ENCODE peak calls at places on chromosomes 4 and X, in five cellular contexts. S is esophagus squamous epithelium, W is HepG2, E is HFF-Myc, O is mammary epithelial cell. H is an unnamed sample.

GRCh38 chr4:106585920-106586349 is 217.4 kb upstream of the GIMD1 start:
- DNase-seq in O (peak), E (no peak), S (no peak), W (no peak), H (no peak)

GRCh38 chrX:97700547-97700946 is 816.8 kb downstream of the RPA4 start:
- DNase-seq in O (no peak), S (no peak), E (no peak), W (no peak), H (no peak)

GRCh38 chrX:46366597-46367207 is 178.5 kb downstream of the ZNF674 start:
- DNase-seq in O (no peak), S (no peak), E (no peak), W (no peak), H (no peak)

GRCh38 chr4:40327340-40327739 is 7.8 kb upstream of the CHRNA9 start:
- DNase-seq in W (no peak), O (no peak), E (no peak), S (no peak), H (no peak)

GRCh38 chr4:151809716-151810115 is 48.9 kb upstream of the GATB start:
- DNase-seq in O (no peak), E (no peak), W (no peak), S (no peak), H (no peak)

GRCh38 chr4:164169591-164169990 is 584.3 kb upstream of the SMIM31 start:
- DNase-seq in S (no peak), O (peak), W (no peak), E (no peak), H (no peak)

GRCh38 chrX:53312946-53313745 is 31.8 kb upstream of the IQSEC2 start:
- DNase-seq in O (peak), E (no peak), W (peak), S (no peak), H (peak)

GRCh38 chrX:44585866-44586265 is 43.2 kb upstream of the FUNDC1 start:
- DNase-seq in W (no peak), E (no peak), O (no peak), S (no peak), H (no peak)

GRCh38 chr4:153409412-153409811 is 56.7 kb upstream of the TMEM131L start:
- DNase-seq in E (no peak), O (peak), W (no peak), S (no peak), H (no peak)

GRCh38 chr4:16626945-16627344 is 271.5 kb downstream of the LDB2 start:
- DNase-seq in W (no peak), E (peak), O (peak), S (no peak), H (no peak)

GRCh38 chr4:175106301-175106700 is 188.1 kb downstream of the ADAM29 start:
- DNase-seq in S (no peak), E (no peak), O (no peak), W (no peak), H (no peak)

GRCh38 chr4:175109933-175110332 is 191.8 kb downstream of the ADAM29 start:
- DNase-seq in O (no peak), W (no peak), S (no peak), E (no peak), H (no peak)
- TF ChIP-seq CTCF in O (no peak), W (no peak), S (no peak), E (no peak), H (peak)

GRCh38 chrX:3550160-3550765 is 163.2 kb downstream of the PRKX start:
- DNase-seq in E (no peak), W (no peak), O (peak), S (no peak), H (no peak)

GRCh38 chrX:3550871-3551270 is 162.6 kb downstream of the PRKX start:
- DNase-seq in S (no peak), O (no peak), W (no peak), E (no peak), H (no peak)

GRCh38 chrX:3549442-3549875 is 164.0 kb downstream of the PRKX start:
- DNase-seq in S (no peak), W (no peak), O (peak), E (no peak), H (no peak)

GRCh38 chrX:3545901-3546300 is 167.5 kb downstream of the PRKX start:
- DNase-seq in E (no peak), S (no peak), O (peak), W (no peak), H (no peak)

GRCh38 chrX:3548743-3549441 is 164.6 kb downstream of the PRKX start:
- DNase-seq in W (peak), E (no peak), S (no peak), O (peak), H (no peak)
- TF ChIP-seq CTCF in W (peak), E (no peak), S (peak), O (peak), H (no peak)

GRCh38 chrX:149510386-149510785 is 5.3 kb upstream of the IDS start:
- DNase-seq in O (no peak), E (no peak), S (no peak), W (no peak), H (no peak)
- TF ChIP-seq CTCF in O (peak), E (no peak), S (no peak), W (no peak), H (no peak)

GRCh38 chrX:103211012-103211715 is 3.7 kb upstream of the BEX4 start:
- DNase-seq in E (no peak), O (peak), S (no peak), W (peak), H (peak)
- TF ChIP-seq CTCF in E (peak), O (peak), S (peak), W (peak), H (peak)

GRCh38 chr4:166341992-166342391 is 469.0 kb downstream of the TLL1 start:
- DNase-seq in E (no peak), O (no peak), W (no peak), S (no peak), H (no peak)
- TF ChIP-seq CTCF in E (no peak), O (no peak), W (no peak), S (no peak), H (no peak)

DNA sequence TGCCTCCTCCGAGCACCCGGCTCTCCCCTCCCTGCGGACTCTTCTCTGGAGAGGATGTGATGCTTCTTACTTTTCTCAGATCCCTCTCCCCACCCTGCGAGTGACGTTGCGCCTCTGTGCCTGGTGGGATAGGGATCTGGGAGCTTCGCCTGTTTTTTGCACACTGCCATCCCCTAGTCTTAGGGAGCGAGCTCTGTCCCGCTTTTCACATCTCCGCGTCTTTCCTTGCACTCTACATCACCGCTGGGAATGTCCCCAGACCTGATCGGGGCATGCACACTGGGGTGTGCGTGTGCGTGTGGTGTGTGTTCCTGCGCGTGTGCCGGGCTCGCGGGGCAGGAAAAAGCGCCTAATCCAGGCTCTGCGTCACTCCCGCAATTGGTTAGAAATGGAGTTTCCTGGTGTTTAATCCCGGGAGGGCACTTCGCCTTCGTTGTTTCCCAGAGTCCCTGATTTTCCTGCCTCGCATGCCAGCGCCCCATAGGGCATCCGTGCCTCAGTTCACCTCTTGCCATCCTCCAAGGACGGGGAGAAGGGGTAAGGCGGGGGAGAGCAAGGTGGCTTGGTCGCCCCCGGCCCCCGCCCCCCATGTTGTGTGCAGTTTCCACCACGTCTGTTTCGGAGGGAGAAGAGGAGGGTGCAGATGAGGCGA is 909 bp upstream of the TBC1D1 start:
- DNase-seq in W (no peak), O (no peak), E (no peak), S (no peak), H (no peak)
- TF ChIP-seq CTCF in W (no peak), O (no peak), E (no peak), S (no peak), H (no peak)

GRCh38 chr4:11954093-11954492 is 525.4 kb upstream of the HS3ST1 start:
- DNase-seq in E (no peak), O (peak), S (no peak), W (no peak), H (no peak)
- TF ChIP-seq CTCF in E (no peak), O (peak), S (peak), W (no peak), H (peak)

DNA sequence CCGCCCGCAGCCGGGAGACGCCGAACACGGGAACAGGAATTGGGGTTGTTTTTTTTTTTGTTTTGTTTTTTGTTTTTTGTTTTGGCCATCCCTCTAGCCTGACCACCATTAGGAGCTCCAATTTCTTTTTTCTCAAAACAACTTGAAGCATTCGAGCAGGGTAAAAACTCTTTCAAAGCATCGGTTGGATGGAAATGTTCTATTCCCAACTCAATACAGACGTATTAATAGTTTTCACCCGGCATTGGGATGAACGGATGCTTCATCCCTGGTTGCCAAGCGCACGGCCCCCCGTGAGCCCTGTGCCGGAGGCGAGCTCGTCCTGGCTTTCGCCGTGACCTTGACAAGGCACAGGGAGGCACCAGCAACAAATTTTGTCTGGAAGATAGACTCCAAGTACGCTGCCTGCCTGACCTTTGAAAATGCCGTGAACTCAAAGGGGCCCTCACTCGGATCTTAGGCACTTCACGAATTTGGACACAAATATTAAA is 352 bp upstream of the MAP3K15 start:
- DNase-seq in O (no peak), W (no peak), E (no peak), S (no peak), H (no peak)
- TF ChIP-seq CTCF in O (no peak), W (no peak), E (no peak), S (no peak), H (peak)

DNA sequence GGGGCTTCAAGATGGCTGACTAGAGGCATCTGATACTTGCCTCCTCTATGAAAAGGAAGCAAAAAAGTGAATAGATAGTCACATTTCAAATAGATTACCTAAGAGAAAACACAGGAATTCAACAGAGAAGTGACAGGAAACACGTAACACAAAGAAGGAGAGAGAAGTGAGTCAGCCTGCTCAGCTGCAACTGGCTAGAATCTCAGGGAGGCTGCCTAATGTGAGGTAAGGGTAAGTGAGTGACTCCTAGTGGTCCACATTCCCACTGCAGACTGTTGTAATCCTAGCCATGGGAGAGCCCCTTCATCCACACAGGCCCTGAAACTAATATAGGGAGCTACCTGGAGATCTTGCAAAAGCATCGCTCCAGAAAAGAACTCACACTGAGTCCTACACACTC is 179.2 kb downstream of the SLC7A11 start:
- DNase-seq in O (peak), W (no peak), S (no peak), E (no peak), H (no peak)
- TF ChIP-seq CTCF in O (no peak), W (no peak), S (no peak), E (peak), H (no peak)